ENCODE peak calls at places on chromosomes 5 and 9, in seven cellular contexts. A is G401; J is neural crest cell; P is NCI-H226; U is AG09309; N is activated CD4-positive, alpha-beta T cell treated with anti-CD3 and anti-CD28 coated beads, Interleukin-2, amount 50 U/mL, for 1 hour; F is activated naive CD8-positive, alpha-beta T cell treated with anti-CD3 and anti-CD28 coated beads, Interleukin-2, amount 50 U/mL, for 24 hours. W is an unnamed sample.

GRCh38 chr5:34854459-34855174 is 15.7 kb downstream of the TTC23L start:
- DNase-seq in J (no peak), U (no peak), N (no peak), A (no peak), P (no peak), F (no peak), W (no peak)

GRCh38 chr5:18113724-18114123 is 479.5 kb downstream of the TAF11L14 start:
- DNase-seq in U (no peak), F (no peak), N (no peak), P (no peak), J (no peak), A (peak), W (no peak)

GRCh38 chr5:14123974-14124482 is 19.1 kb upstream of the TRIO start:
- DNase-seq in J (no peak), U (no peak), P (no peak), F (no peak), N (no peak), A (no peak), W (no peak)

GRCh38 chr5:164048527-164048926 is 543.1 kb downstream of the MAT2B start:
- DNase-seq in F (no peak), U (no peak), P (no peak), N (no peak), J (no peak), A (no peak), W (no peak)

GRCh38 chr5:5900350-5900749 is 477.9 kb downstream of the ICE1 start:
- DNase-seq in U (no peak), J (no peak), A (no peak), P (no peak), N (no peak), F (no peak), W (no peak)

GRCh38 chr9:126915281-126915816 is 767 bp downstream of the RALGPS1 start:
- DNase-seq in P (no peak), F (peak), A (peak), N (peak), U (no peak), J (no peak), W (peak)

GRCh38 chr5:142295084-142295758 is 29.6 kb downstream of the SPRY4 start:
- DNase-seq in A (no peak), U (no peak), N (no peak), J (no peak), F (no peak), P (no peak), W (no peak)

GRCh38 chr5:166068547-166069335 is 2222.7 kb upstream of the WWC1 start:
- DNase-seq in N (no peak), P (peak), A (no peak), F (no peak), U (no peak), J (no peak), W (no peak)

GRCh38 chr9:125432715-125433385 is 171.2 kb downstream of the GAPVD1 start:
- DNase-seq in P (no peak), N (no peak), F (no peak), A (no peak), J (no peak), U (no peak), W (no peak)

GRCh38 chr9:23698161-23698560 is 127.9 kb downstream of the ELAVL2 start:
- DNase-seq in P (no peak), F (no peak), A (no peak), U (no peak), J (no peak), N (no peak), W (no peak)

GRCh38 chr9:137607141-137607857 is 1.8 kb downstream of the ARRDC1 start:
- DNase-seq in A (no peak), N (no peak), P (no peak), U (no peak), J (no peak), F (no peak), W (no peak)

GRCh38 chr9:112819635-112820496 is 69.3 kb downstream of the SNX30 start:
- DNase-seq in J (peak), F (no peak), P (peak), N (no peak), U (peak), A (peak), W (peak)

GRCh38 chr9:127846451-127847154 is 7.9 kb downstream of the ENG start:
- DNase-seq in A (peak), N (no peak), P (no peak), U (no peak), F (no peak), J (no peak), W (no peak)

GRCh38 chr5:74575741-74576538 is 64.6 kb downstream of the ENC1 start:
- DNase-seq in A (no peak), J (no peak), U (peak), F (peak), N (no peak), P (peak), W (no peak)

GRCh38 chr9:111762546-111762945 is 32.2 kb downstream of the SHOC1 start:
- DNase-seq in A (no peak), P (peak), N (no peak), J (no peak), U (no peak), F (no peak), W (no peak)

GRCh38 chr9:69758001-69758730 is 1.6 kb downstream of the PTAR1 start:
- DNase-seq in N (no peak), F (no peak), A (peak), J (no peak), U (no peak), P (no peak), W (no peak)

GRCh38 chr9:128764361-128764760 is 7.4 kb downstream of the ZER1 start:
- DNase-seq in N (no peak), P (no peak), J (no peak), A (no peak), U (no peak), F (no peak), W (no peak)

GRCh38 chr5:108266235-108266634 is 115.7 kb downstream of the FBXL17 start:
- DNase-seq in J (no peak), P (peak), F (no peak), A (no peak), U (no peak), N (no peak), W (no peak)

W was measured in transverse colon.